ENCODE peak calls at places on chromosomes 5 and 9, in six cellular contexts. U, I, H, Z, S and Y are unnamed samples.

GRCh38 chr5:138438724-138439536 is at the start of gene REEP2:
- DNase-seq in U (peak; percentile 54), I (no peak), Z (no peak), H (peak; percentile 14), S (peak; percentile 62), Y (peak; percentile 68)

GRCh38 chr5:107470007-107470582 is 200.6 kb downstream of the EFNA5 start:
- DNase-seq in I (no peak), Z (no peak), S (no peak), H (peak; percentile 78), U (no peak), Y (no peak)

GRCh38 chr5:54115768-54116403 is 194.5 kb downstream of the ARL15 start:
- DNase-seq in Z (no peak), I (no peak), U (no peak), H (peak; percentile 70), S (no peak), Y (no peak)

GRCh38 chr5:142720561-142721275 is 34.8 kb upstream of the FGF1 start:
- DNase-seq in S (no peak), I (no peak), U (no peak), H (peak; percentile 99), Z (no peak), Y (no peak)

GRCh38 chr9:33476503-33476902 is 2.8 kb upstream of the NOL6 start:
- DNase-seq in S (no peak), Z (no peak), I (no peak), H (no peak), U (no peak), Y (no peak)

GRCh38 chr9:135017916-135018915 is 69.3 kb upstream of the OLFM1 start:
- DNase-seq in Z (no peak), U (no peak), S (no peak), I (no peak), H (no peak), Y (no peak)

GRCh38 chr9:100581081-100581480 is 3.2 kb downstream of the CAVIN4 start:
- DNase-seq in Z (no peak), U (no peak), I (no peak), H (no peak), S (no peak), Y (no peak)

GRCh38 chr9:92141144-92142129 is 26.2 kb upstream of the SPTLC1 start:
- DNase-seq in I (no peak), S (no peak), U (no peak), Z (no peak), H (no peak), Y (peak; percentile 72)

GRCh38 chr9:137237759-137238726 is 3.0 kb upstream of the TUBB4B start:
- DNase-seq in I (no peak), Z (no peak), U (no peak), S (no peak), H (no peak), Y (no peak)

GRCh38 chr9:87216036-87216435 is 268.7 kb upstream of the GAS1 start:
- DNase-seq in H (no peak), Z (no peak), U (no peak), I (no peak), S (no peak), Y (no peak)

GRCh38 chr9:16410601-16411285 is 459.7 kb downstream of the BNC2 start:
- DNase-seq in Z (no peak), H (peak; percentile 48), S (peak; percentile 16), I (no peak), U (no peak), Y (no peak)

GRCh38 chr9:26129216-26129615 is 451.0 kb upstream of the TUSC1 start:
- DNase-seq in Z (no peak), S (no peak), U (no peak), H (no peak), I (no peak), Y (no peak)

GRCh38 chr9:72818377-72818776 is 134.5 kb downstream of the ALDH1A1 start:
- DNase-seq in U (no peak), S (no peak), Z (no peak), I (no peak), H (no peak), Y (no peak)

GRCh38 chr9:131410051-131410491 is 16.2 kb downstream of the PRRC2B start:
- DNase-seq in S (no peak), H (no peak), U (no peak), I (no peak), Z (no peak), Y (no peak)

GRCh38 chr5:171852255-171852681 is 66.7 kb downstream of the SMIM23 start:
- DNase-seq in I (no peak), S (no peak), U (no peak), H (no peak), Z (no peak), Y (no peak)

GRCh38 chr5:43227655-43228054 is 35.6 kb downstream of the NIM1K start:
- DNase-seq in Z (no peak), S (peak; percentile 60), H (peak; percentile 49), I (no peak), U (no peak), Y (no peak)
- TF ChIP-seq CTCF in Z (peak; percentile 42), S (peak; percentile 70), H (peak; percentile 25), I (no peak), U (peak; percentile 16), Y (peak; percentile 50)

GRCh38 chr5:136080483-136081180 is 51.8 kb downstream of the TGFBI start:
- DNase-seq in U (peak; percentile 59), I (peak; percentile 49), S (peak; percentile 43), H (peak; percentile 62), Z (peak; percentile 86), Y (peak; percentile 51)
- TF ChIP-seq CTCF in U (no peak), I (no peak), S (no peak), H (no peak), Z (no peak), Y (no peak)

GRCh38 chr5:5882706-5883105 is 460.2 kb downstream of the ICE1 start:
- DNase-seq in H (no peak), U (no peak), I (no peak), S (no peak), Z (no peak), Y (no peak)

GRCh38 chr5:5884593-5884992 is 462.1 kb downstream of the ICE1 start:
- DNase-seq in U (no peak), I (no peak), S (no peak), Z (no peak), H (no peak), Y (no peak)

GRCh38 chr5:5883562-5883961 is 461.1 kb downstream of the ICE1 start:
- DNase-seq in H (no peak), Z (no peak), U (no peak), S (no peak), I (no peak), Y (no peak)

GRCh38 chr5:5881294-5881693 is 458.8 kb downstream of the ICE1 start:
- DNase-seq in I (no peak), H (no peak), S (no peak), Z (no peak), U (no peak), Y (no peak)

GRCh38 chr5:5883116-5883515 is 460.6 kb downstream of the ICE1 start:
- DNase-seq in U (no peak), H (no peak), I (no peak), Z (no peak), S (no peak), Y (no peak)
- TF ChIP-seq CTCF in U (no peak), H (no peak), I (no peak), Z (no peak), S (no peak), Y (no peak)

GRCh38 chr5:175872287-175873089 is 1.1 kb downstream of the CPLX2 start:
- DNase-seq in I (no peak), U (no peak), S (peak; percentile 82), Z (no peak), H (no peak), Y (no peak)

GRCh38 chr5:175874462-175875139 is 3.2 kb downstream of the CPLX2 start:
- DNase-seq in U (no peak), H (no peak), I (no peak), S (no peak), Z (no peak), Y (no peak)

GRCh38 chr5:175876107-175876506 is 4.7 kb downstream of the CPLX2 start:
- DNase-seq in H (no peak), Z (no peak), S (no peak), U (no peak), I (no peak), Y (no peak)

GRCh38 chr5:175870820-175871447 is 444 bp upstream of the CPLX2 start:
- DNase-seq in Z (no peak), H (no peak), I (no peak), U (no peak), S (peak; percentile 46), Y (no peak)

DNA sequence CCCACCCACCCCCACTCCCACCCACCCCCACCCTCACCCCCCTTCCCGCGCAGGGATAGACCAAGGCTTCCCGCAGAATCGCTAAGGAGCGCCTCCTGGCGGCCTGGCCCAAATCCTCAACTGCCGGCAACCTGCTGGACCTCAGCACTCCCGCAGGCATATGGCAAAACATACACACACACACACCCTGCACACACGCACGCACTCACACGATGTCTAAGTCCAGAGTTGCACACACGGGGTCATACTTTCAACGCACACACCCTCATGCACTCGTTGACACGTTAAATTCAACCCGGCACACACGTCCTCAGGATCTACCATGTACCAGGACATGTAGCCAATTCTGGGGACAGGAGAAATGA is 1.7 kb downstream of the CPLX2 start:
- DNase-seq in S (peak; percentile 73), H (no peak), I (no peak), Z (no peak), U (no peak), Y (no peak)
- TF ChIP-seq CTCF in S (peak; percentile 55), H (peak; percentile 32), I (no peak), Z (no peak), U (no peak), Y (no peak)

GRCh38 chr9:127224178-127224882 is 40.2 kb upstream of the GARNL3 start:
- DNase-seq in S (peak; percentile 93), U (peak; percentile 90), H (peak; percentile 66), Z (peak; percentile 91), I (peak; percentile 75), Y (peak; percentile 97)
- TF ChIP-seq CTCF in S (no peak), U (no peak), H (peak; percentile 19), Z (no peak), I (no peak), Y (peak; percentile 42)

DNA sequence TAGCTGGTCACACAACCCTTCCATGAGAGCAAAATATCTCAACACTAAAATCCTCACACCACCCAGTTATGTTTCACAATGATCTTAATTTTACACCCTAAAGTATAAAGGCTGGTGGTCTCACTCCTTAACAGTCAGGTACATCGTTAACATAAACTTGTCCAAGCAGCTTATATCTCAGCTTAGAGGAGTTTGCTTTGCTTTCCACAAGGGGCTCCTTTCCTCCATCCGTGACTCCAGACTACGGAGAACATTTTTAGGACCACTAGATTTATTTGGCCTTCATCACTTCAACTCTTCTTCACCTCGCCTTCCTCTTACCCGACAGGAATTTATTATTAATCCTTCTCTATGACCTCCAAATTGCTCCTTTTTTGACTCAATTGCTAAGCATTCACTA is 1014.1 kb upstream of the NUDT12 start:
- DNase-seq in H (no peak), U (no peak), Z (no peak), S (no peak), I (no peak), Y (no peak)
- TF ChIP-seq CTCF in H (no peak), U (no peak), Z (no peak), S (no peak), I (no peak), Y (no peak)

GRCh38 chr9:3597792-3598191 is 72.0 kb upstream of the RFX3 start:
- DNase-seq in S (no peak), U (no peak), H (no peak), Z (no peak), I (no peak), Y (no peak)
- TF ChIP-seq CTCF in S (no peak), U (no peak), H (no peak), Z (no peak), I (no peak), Y (no peak)